ENCODE peak calls at places on chromosomes 7 and 10, in ten cellular contexts. B is lower lobe of right lung, D is HuH-7, W is hypothalamus, V is LoVo, E is AG09309, K is AG10803, Y is astrocyte of the spinal cord, I is HuH-7.5, G is H9. J is an unnamed sample.

GRCh38 chr7:77459311-77459726 is 43.2 kb upstream of the GSAP start:
- DNase-seq in B (no peak), D (no peak), W (no peak), V (no peak), E (no peak), K (no peak), Y (no peak), I (no peak), G (no peak), J (no peak)

GRCh38 chr10:101782811-101783735 is at the start of gene NPM3:
- DNase-seq in B (peak; percentile 87), D (peak; percentile 84), W (peak; percentile 33), V (peak; percentile 79), E (peak; percentile 11), K (peak; percentile 66), Y (peak; percentile 81), I (peak; percentile 90), G (peak; percentile 92), J (peak; percentile 83)

GRCh38 chr10:76337641-76338040 is 906.2 kb downstream of the LRMDA start:
- DNase-seq in B (no peak), D (no peak), W (no peak), V (no peak), E (peak; percentile 52), K (peak; percentile 66), Y (peak; percentile 76), I (no peak), G (no peak), J (no peak)

GRCh38 chr7:105521027-105521730 is 892 bp downstream of the PUS7 start:
- DNase-seq in B (peak; percentile 82), D (peak; percentile 61), W (peak; percentile 33), V (peak; percentile 50), E (no peak), K (peak; percentile 49), Y (peak; percentile 51), I (peak; percentile 78), G (peak; percentile 45), J (peak; percentile 84)

GRCh38 chr7:47505317-47506007 is 76.4 kb downstream of the TNS3 start:
- DNase-seq in B (no peak), D (no peak), W (no peak), V (no peak), E (no peak), K (no peak), Y (no peak), I (no peak), G (no peak), J (no peak)

GRCh38 chr10:122348512-122348911 is 26.0 kb upstream of the PLEKHA1 start:
- DNase-seq in B (no peak), D (no peak), W (no peak), V (no peak), E (no peak), K (no peak), Y (no peak), I (no peak), G (no peak), J (no peak)

GRCh38 chr7:151199196-151199874 is 11.0 kb downstream of the H2BK1 start:
- DNase-seq in B (no peak), D (no peak), W (no peak), V (no peak), E (no peak), K (no peak), Y (no peak), I (no peak), G (peak; percentile 62), J (no peak)

GRCh38 chr7:82294865-82295264 is 148.7 kb downstream of the CACNA2D1 start:
- DNase-seq in B (no peak), D (no peak), W (no peak), V (no peak), E (no peak), K (no peak), Y (no peak), I (no peak), G (no peak), J (no peak)

GRCh38 chr7:91286432-91286831 is 22.2 kb downstream of the FZD1 start:
- DNase-seq in B (no peak), D (no peak), W (no peak), V (no peak), E (no peak), K (no peak), Y (no peak), I (no peak), G (peak; percentile 44), J (peak; percentile 16)

GRCh38 chr10:118045842-118046490 is 775 bp downstream of the RAB11FIP2 start:
- DNase-seq in B (peak; percentile 70), D (no peak), W (peak; percentile 65), V (peak; percentile 31), E (no peak), K (peak; percentile 66), Y (peak; percentile 38), I (peak; percentile 10), G (no peak), J (peak; percentile 37)

GRCh38 chr10:71795248-71795647 is 21.9 kb upstream of the VSIR start:
- DNase-seq in B (no peak), D (peak; percentile 49), W (no peak), V (no peak), E (no peak), K (peak; percentile 16), Y (peak; percentile 19), I (peak; percentile 42), G (peak; percentile 49), J (peak; percentile 77)

GRCh38 chr7:92621641-92622429 is 31.6 kb upstream of the FAM133B start:
- DNase-seq in B (no peak), D (no peak), W (no peak), V (no peak), E (no peak), K (no peak), Y (no peak), I (no peak), G (no peak), J (no peak)

GRCh38 chr7:111954056-111954455 is 252.1 kb downstream of the DOCK4 start:
- DNase-seq in B (no peak), D (no peak), W (no peak), V (no peak), E (no peak), K (no peak), Y (no peak), I (no peak), G (no peak), J (no peak)